ENCODE peak calls at places on chromosomes 2 and 18, in four cellular contexts. F, W, E and B are unnamed samples.
A peak's percentile ranks its signal among the peaks of the same experiment; 100 is the strongest.

GRCh38 chr18:3671181-3671580 is 221.2 kb downstream of the TGIF1 start:
- DNase-seq in F (no peak), W (no peak), E (no peak), B (no peak)

GRCh38 chr2:156334496-156335478 is 2.3 kb upstream of the NR4A2 start:
- DNase-seq in W (no peak), E (peak; percentile 18), F (peak; percentile 77), B (peak; percentile 57)

GRCh38 chr2:201968045-201968444 is 65.6 kb upstream of the FZD7 start:
- DNase-seq in F (no peak), E (no peak), W (no peak), B (no peak)

GRCh38 chr2:224202466-224202865 is 163.4 kb upstream of the SERPINE2 start:
- DNase-seq in E (no peak), W (no peak), F (no peak), B (no peak)

GRCh38 chr2:210955591-210955990 is 399.2 kb downstream of the CPS1 start:
- DNase-seq in W (no peak), E (peak; percentile 63), F (no peak), B (no peak)

GRCh38 chr2:127066942-127067341 is 40.0 kb downstream of the BIN1 start:
- DNase-seq in F (no peak), E (no peak), W (no peak), B (no peak)

GRCh38 chr2:163774862-163775261 is 39.1 kb upstream of the FIGN start:
- DNase-seq in F (no peak), W (no peak), E (no peak), B (no peak)

GRCh38 chr18:74731097-74731496 is 133.4 kb downstream of the ZNF407 start:
- DNase-seq in W (no peak), F (no peak), E (no peak), B (no peak)

GRCh38 chr2:208183526-208183925 is 6.3 kb downstream of the C2orf80 start:
- DNase-seq in E (no peak), W (no peak), F (no peak), B (no peak)

GRCh38 chr18:61850756-61851155 is 42.1 kb downstream of the RNF152 start:
- DNase-seq in W (no peak), E (no peak), F (no peak), B (no peak)

GRCh38 chr2:1236596-1236995 is 176.7 kb upstream of the TPO start:
- DNase-seq in W (no peak), F (no peak), E (no peak), B (no peak)
- TF ChIP-seq TARDBP in W (no peak), F (no peak), E (no peak), B (no peak)

GRCh38 chr2:101133492-101134101 is 17.6 kb downstream of the TBC1D8 start:
- DNase-seq in F (no peak), E (no peak), W (no peak), B (no peak)
- TF ChIP-seq TARDBP in F (no peak), E (no peak), W (no peak), B (no peak)

GRCh38 chr2:166127217-166128155 is at the start of gene SCN1A:
- DNase-seq in F (peak; percentile 18), E (peak; percentile 89), W (no peak), B (peak; percentile 28)
- TF ChIP-seq TARDBP in F (no peak), E (no peak), W (no peak), B (no peak)

DNA sequence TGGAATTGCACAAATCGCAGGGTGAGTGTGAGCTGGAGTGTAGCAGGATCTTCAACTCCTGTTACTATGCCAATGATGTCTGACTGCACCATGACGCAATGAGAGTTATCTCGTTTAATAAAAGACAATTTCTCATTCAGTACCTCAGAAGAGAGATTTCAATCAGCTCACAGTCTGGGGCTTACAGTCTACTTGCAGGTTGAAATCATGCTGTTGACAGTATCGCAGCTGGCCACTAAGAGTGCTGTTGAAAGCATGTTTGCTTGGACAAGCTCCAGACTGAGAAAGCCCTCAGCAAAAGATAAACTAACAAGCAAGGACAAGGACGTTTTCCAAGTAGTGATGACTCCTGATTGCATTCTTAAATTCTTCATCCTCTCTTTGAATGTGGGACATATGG is 145.2 kb upstream of the SYT4 start:
- DNase-seq in W (no peak), F (no peak), E (no peak), B (peak; percentile 5)
- TF ChIP-seq TARDBP in W (no peak), F (no peak), E (no peak), B (no peak)